ENCODE peak calls at places on chromosomes 16 and 17, in ten cellular contexts. B is colonic mucosa, G is fibroblast of lung, Z is A673, N is body of pancreas, X is transverse colon, F is choroid plexus epithelial cell, E is retinal pigment epithelial cell, O is neural progenitor cell, T is AG04450. I is an unnamed sample.

GRCh38 chr17:58995247-58995940 is 111.3 kb downstream of the TRIM37 start:
- DNase-seq in B (no peak), Z (no peak), N (no peak), O (no peak), G (peak; percentile 45), E (no peak), T (no peak), X (no peak), F (peak; percentile 39), I (no peak)

GRCh38 chr16:11078812-11079459 is 134.6 kb downstream of the CLEC16A start:
- DNase-seq in E (no peak), O (no peak), B (peak; percentile 72), G (peak; percentile 82), T (no peak), N (peak; percentile 22), Z (peak; percentile 12), X (peak; percentile 56), F (peak; percentile 74), I (peak; percentile 93)

GRCh38 chr17:10349403-10349802 is 23.4 kb downstream of the MYH13 start:
- DNase-seq in T (no peak), G (no peak), O (peak; percentile 34), Z (peak; percentile 37), E (no peak), N (no peak), F (no peak), B (no peak), X (no peak), I (peak; percentile 25)

GRCh38 chr16:603221-603620 is 13.4 kb downstream of the RAB40C start:
- DNase-seq in B (no peak), F (no peak), X (no peak), N (no peak), T (no peak), G (no peak), Z (no peak), E (no peak), O (no peak), I (no peak)

GRCh38 chr17:82648761-82649474 is 674 bp upstream of the WDR45B start:
- DNase-seq in G (no peak), F (no peak), Z (peak; percentile 54), O (peak; percentile 77), N (peak; percentile 43), X (peak; percentile 62), E (no peak), T (no peak), B (peak; percentile 57), I (peak; percentile 4)

GRCh38 chr16:64830653-64831052 is 291.2 kb downstream of the CDH11 start:
- DNase-seq in F (peak; percentile 77), O (no peak), E (no peak), Z (no peak), N (no peak), T (peak; percentile 54), G (peak; percentile 84), X (no peak), B (no peak), I (peak; percentile 38)

GRCh38 chr17:5888811-5889210 is 181.4 kb upstream of the WSCD1 start:
- DNase-seq in X (no peak), E (no peak), B (no peak), G (no peak), F (peak; percentile 4), O (no peak), N (no peak), Z (no peak), T (no peak), I (no peak)

GRCh38 chr17:27535178-27535928 is 79.1 kb downstream of the KSR1 start:
- DNase-seq in X (peak; percentile 39), T (no peak), O (no peak), B (peak; percentile 58), N (no peak), G (peak; percentile 70), Z (no peak), E (no peak), F (peak; percentile 38), I (no peak)

GRCh38 chr17:51135956-51136355 is 15.3 kb upstream of the SPAG9 start:
- DNase-seq in G (no peak), E (no peak), O (no peak), N (no peak), T (no peak), F (no peak), X (no peak), Z (no peak), B (no peak), I (no peak)

GRCh38 chr16:17311333-17312099 is 159.2 kb downstream of the XYLT1 start:
- DNase-seq in T (no peak), B (no peak), G (no peak), Z (no peak), E (no peak), X (no peak), N (no peak), O (no peak), F (no peak), I (no peak)

GRCh38 chr16:87706278-87707000 is 59.3 kb downstream of the KLHDC4 start:
- DNase-seq in E (no peak), F (no peak), X (no peak), G (no peak), Z (no peak), O (peak; percentile 52), N (peak; percentile 41), T (no peak), B (no peak), I (no peak)

GRCh38 chr16:20844054-20844453 is 37.7 kb downstream of the REXO5 start:
- DNase-seq in G (no peak), O (no peak), B (no peak), X (no peak), F (peak; percentile 30), E (no peak), N (no peak), T (no peak), Z (no peak), I (no peak)

GRCh38 chr17:73760186-73760758 is 116.0 kb upstream of the SDK2 start:
- DNase-seq in F (no peak), T (no peak), Z (no peak), O (peak; percentile 64), B (no peak), X (no peak), N (peak; percentile 19), G (no peak), E (no peak), I (no peak)

DNA sequence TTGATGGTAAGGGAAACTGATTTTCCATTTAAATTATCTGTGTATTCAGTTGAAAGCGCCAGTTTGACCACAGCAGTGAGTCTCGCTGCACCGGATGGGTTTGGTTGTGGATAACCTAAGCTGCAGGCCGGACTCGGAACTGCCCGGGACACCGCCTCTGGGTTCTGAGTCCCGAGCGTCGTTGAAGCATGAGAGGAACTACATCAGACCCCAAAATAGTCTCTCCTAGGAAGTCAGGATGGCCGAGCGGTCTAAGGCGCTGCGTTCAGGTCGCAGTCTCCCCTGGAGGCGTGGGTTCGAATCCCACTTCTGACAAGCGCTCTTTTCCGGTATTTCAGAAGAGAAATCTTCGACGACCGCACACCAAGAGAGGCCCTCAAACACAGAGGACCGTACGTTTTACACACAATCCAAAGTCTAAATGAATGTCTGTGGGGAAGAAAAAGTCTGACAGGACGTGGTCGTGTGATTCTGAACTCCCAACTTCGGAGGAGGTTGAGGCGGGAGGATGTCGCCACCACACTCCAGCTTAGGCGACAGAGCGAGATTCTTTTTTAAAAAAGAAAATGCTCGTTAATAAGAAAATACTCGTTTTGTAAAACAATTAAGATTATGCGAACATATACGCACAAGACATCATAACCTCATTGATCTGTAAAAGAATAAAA is 15.4 kb upstream of the PLLP start:
- DNase-seq in N (peak; percentile 89), B (peak; percentile 92), E (peak; percentile 68), O (peak; percentile 94), T (peak; percentile 93), F (peak; percentile 97), Z (peak; percentile 97), X (peak; percentile 90), G (peak; percentile 98), I (peak; percentile 97)
- TF ChIP-seq CTCF in N (peak; percentile 2), B (no peak), E (no peak), O (peak; percentile 26), T (no peak), F (peak; percentile 1), Z (no peak), X (no peak), G (no peak), I (no peak)

DNA sequence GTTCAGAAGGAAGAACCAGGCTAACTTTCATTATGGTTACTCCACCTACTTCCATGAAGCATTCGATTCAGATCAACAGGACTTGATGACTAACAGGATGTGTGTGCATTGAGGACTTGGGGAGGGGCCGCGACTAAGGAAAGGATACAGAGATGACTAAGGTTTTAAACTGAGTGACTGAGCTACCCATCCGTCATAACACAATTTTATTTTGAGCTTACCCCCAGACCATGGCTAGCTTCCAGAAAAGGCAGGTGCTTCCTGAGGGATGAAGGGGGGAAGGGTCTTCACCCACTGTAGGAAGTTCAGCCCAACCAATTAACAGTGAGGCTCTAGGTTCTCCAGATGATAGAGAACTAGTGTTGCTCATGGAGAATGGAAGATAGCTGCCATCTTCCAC is 2.6 kb upstream of the CDYL2 start:
- DNase-seq in X (no peak), F (peak; percentile 59), B (no peak), G (peak; percentile 49), T (peak; percentile 11), N (no peak), O (no peak), E (no peak), Z (peak; percentile 4), I (peak; percentile 76)
- H3K4me3 ChIP-seq in X (no peak overlapping the region), F (no peak overlapping the region), B (no peak overlapping the region), G (no peak overlapping the region), T (no peak overlapping the region), N (no peak overlapping the region), O (no peak overlapping the region), E (no peak overlapping the region), Z (no peak overlapping the region), I (no peak overlapping the region)

GRCh38 chr16:67150833-67151396 is at the start of gene B3GNT9:
- DNase-seq in G (peak; percentile 81), O (peak; percentile 86), N (peak; percentile 72), E (no peak), T (peak; percentile 37), B (peak; percentile 74), X (peak; percentile 72), F (peak; percentile 79), Z (peak; percentile 88), I (peak; percentile 68)

GRCh38 chr16:67150058-67150832 is 553 bp downstream of the B3GNT9 start:
- DNase-seq in F (peak; percentile 84), E (no peak), G (peak; percentile 84), X (no peak), O (peak; percentile 86), T (no peak), N (no peak), Z (peak; percentile 89), B (peak; percentile 47), I (peak; percentile 80)

GRCh38 chr16:67148221-67148620 is 2.6 kb downstream of the B3GNT9 start:
- DNase-seq in T (no peak), E (no peak), F (no peak), X (no peak), G (no peak), O (no peak), Z (no peak), N (no peak), B (no peak), I (no peak)

GRCh38 chr16:67148656-67149275 is 2.0 kb downstream of the B3GNT9 start:
- DNase-seq in O (no peak), F (no peak), B (no peak), N (no peak), G (no peak), X (no peak), T (no peak), Z (no peak), E (no peak), I (no peak)

GRCh38 chr16:67149276-67150057 is 1.3 kb downstream of the B3GNT9 start:
- DNase-seq in Z (no peak), N (no peak), T (no peak), B (no peak), G (no peak), F (no peak), E (no peak), O (no peak), X (no peak), I (no peak)
- TF ChIP-seq CTCF in Z (no peak), N (no peak), T (no peak), B (no peak), G (no peak), F (no peak), E (no peak), O (no peak), X (no peak), I (no peak)

GRCh38 chr17:40323317-40323716 is 14.3 kb downstream of the RARA start:
- DNase-seq in F (no peak), O (no peak), E (no peak), T (no peak), N (no peak), B (no peak), G (no peak), X (no peak), Z (no peak), I (no peak)
- H3K4me3 ChIP-seq in F (no peak overlapping the region), O (no peak overlapping the region), E (no peak overlapping the region), T (no peak overlapping the region), N (no peak overlapping the region), B (no peak overlapping the region), G (no peak overlapping the region), X (no peak overlapping the region), Z (no peak overlapping the region), I (no peak overlapping the region)

I was measured in fibroblast of mammary gland.